ENCODE peak calls at places on chromosomes 1 and 21, in five cellular contexts. C, Q, T, W and X are unnamed samples.

GRCh38 chr21:44489962-44490361 is 34.7 kb downstream of the LRRC3 start:
- DNase-seq in Q (no peak), W (no peak), T (no peak), C (no peak), X (no peak)

GRCh38 chr1:110411173-110411572 is 3.7 kb upstream of the LAMTOR5 start:
- DNase-seq in Q (no peak), T (no peak), C (no peak), W (no peak), X (no peak)

GRCh38 chr1:7558041-7558461 is 213.0 kb upstream of the VAMP3 start:
- DNase-seq in W (no peak), C (no peak), Q (no peak), T (no peak), X (no peak)

GRCh38 chr21:44065428-44065827 is 41.8 kb upstream of the PWP2 start:
- DNase-seq in W (no peak), T (peak), Q (peak), C (no peak), X (no peak)

GRCh38 chr1:209672705-209673630 is 2.2 kb upstream of the G0S2 start:
- DNase-seq in W (no peak), T (no peak), C (no peak), Q (no peak), X (no peak)

GRCh38 chr1:55337801-55338447 is 122.8 kb upstream of the USP24 start:
- DNase-seq in Q (no peak), T (no peak), W (peak), C (no peak), X (no peak)

GRCh38 chr1:65149391-65149729 is 1.4 kb downstream of the AK4 start:
- DNase-seq in Q (no peak), T (no peak), W (peak), C (no peak), X (no peak)

GRCh38 chr1:201715351-201715750 is 113.6 kb upstream of the IPO9 start:
- DNase-seq in W (no peak), T (no peak), C (no peak), Q (no peak), X (no peak)

GRCh38 chr1:78171736-78172590 is 126.2 kb downstream of the GIPC2 start:
- DNase-seq in Q (no peak), T (no peak), W (peak), C (no peak), X (no peak)

GRCh38 chr1:44786138-44786840 is 1.7 kb downstream of the BEST4 start:
- DNase-seq in C (no peak), Q (peak), T (peak), W (no peak), X (no peak)

GRCh38 chr1:113756461-113756860 is 2.8 kb downstream of the PHTF1 start:
- DNase-seq in T (no peak), C (no peak), W (no peak), Q (no peak), X (no peak)

GRCh38 chr1:218557731-218558130 is 212.6 kb downstream of the TGFB2 start:
- DNase-seq in W (peak), Q (no peak), C (peak), T (no peak), X (no peak)

GRCh38 chr1:27994060-27994459 is 34.3 kb downstream of the XKR8 start:
- DNase-seq in Q (peak), W (no peak), T (no peak), C (no peak), X (no peak)

GRCh38 chr1:225923381-225923691 is 714 bp downstream of the PYCR2 start:
- DNase-seq in T (no peak), C (no peak), Q (no peak), W (no peak), X (no peak)

GRCh38 chr1:204599098-204599497 is 82.9 kb downstream of the MDM4 start:
- DNase-seq in C (no peak), Q (no peak), T (no peak), W (no peak), X (no peak)

GRCh38 chr1:218439541-218440295 is 94.6 kb downstream of the TGFB2 start:
- DNase-seq in Q (no peak), C (no peak), T (no peak), W (peak), X (no peak)

GRCh38 chr1:204714194-204714860 is 28.8 kb upstream of the LRRN2 start:
- DNase-seq in C (no peak), Q (no peak), T (no peak), W (no peak), X (no peak)

GRCh38 chr1:95435611-95436010 is 201.6 kb downstream of the RWDD3 start:
- DNase-seq in Q (no peak), W (no peak), T (no peak), C (no peak), X (no peak)

GRCh38 chr1:93585059-93585966 is 96.3 kb downstream of the BCAR3 start:
- DNase-seq in W (no peak), Q (no peak), C (no peak), T (no peak), X (no peak)